ENCODE peak calls at places on chromosomes 7 and 10, in seven cellular contexts. One of them, this sample, is unnamed.

GRCh38 chr10:59517961-59518360 is 155.6 kb upstream of the FAM13C start:
- DNase-seq in AG20443: no peak
- DNase-seq in astrocyte of the spinal cord: no peak
- DNase-seq in type B pancreatic cell: no peak
- DNase-seq in activated gamma-delta T cell treated with Interleukin-2 at 50 U/mL for 16 hours: no peak
- DNase-seq in CD4-positive, alpha-beta T cell: no peak
- DNase-seq in HEK293T: no peak
- DNase-seq in this sample: no peak

GRCh38 chr7:2172311-2173183 is 60.2 kb downstream of the MAD1L1 start:
- DNase-seq in AG20443: no peak
- DNase-seq in astrocyte of the spinal cord: peak
- DNase-seq in type B pancreatic cell: no peak
- DNase-seq in activated gamma-delta T cell treated with Interleukin-2 at 50 U/mL for 16 hours: no peak
- DNase-seq in CD4-positive, alpha-beta T cell: no peak
- DNase-seq in HEK293T: no peak
- DNase-seq in this sample: peak

GRCh38 chr10:122019414-122019975 is 30.5 kb downstream of the TACC2 start:
- DNase-seq in AG20443: no peak
- DNase-seq in astrocyte of the spinal cord: no peak
- DNase-seq in type B pancreatic cell: no peak
- DNase-seq in activated gamma-delta T cell treated with Interleukin-2 at 50 U/mL for 16 hours: no peak
- DNase-seq in CD4-positive, alpha-beta T cell: no peak
- DNase-seq in HEK293T: peak
- DNase-seq in this sample: no peak

GRCh38 chr10:34936061-34936460 is 121.0 kb upstream of the PARD3 start:
- DNase-seq in AG20443: no peak
- DNase-seq in astrocyte of the spinal cord: no peak
- DNase-seq in type B pancreatic cell: no peak
- DNase-seq in activated gamma-delta T cell treated with Interleukin-2 at 50 U/mL for 16 hours: no peak
- DNase-seq in CD4-positive, alpha-beta T cell: no peak
- DNase-seq in HEK293T: no peak
- DNase-seq in this sample: no peak

GRCh38 chr7:114310344-114311118 is 104.1 kb upstream of the FOXP2 start:
- DNase-seq in AG20443: no peak
- DNase-seq in astrocyte of the spinal cord: no peak
- DNase-seq in type B pancreatic cell: no peak
- DNase-seq in activated gamma-delta T cell treated with Interleukin-2 at 50 U/mL for 16 hours: no peak
- DNase-seq in CD4-positive, alpha-beta T cell: no peak
- DNase-seq in HEK293T: no peak
- DNase-seq in this sample: no peak

GRCh38 chr7:86949779-86950260 is 109.6 kb downstream of the ELAPOR2 start:
- DNase-seq in AG20443: no peak
- DNase-seq in astrocyte of the spinal cord: no peak
- DNase-seq in type B pancreatic cell: no peak
- DNase-seq in activated gamma-delta T cell treated with Interleukin-2 at 50 U/mL for 16 hours: no peak
- DNase-seq in CD4-positive, alpha-beta T cell: no peak
- DNase-seq in HEK293T: no peak
- DNase-seq in this sample: no peak

GRCh38 chr10:71124921-71125748 is 87.2 kb upstream of the UNC5B start:
- DNase-seq in AG20443: peak
- DNase-seq in astrocyte of the spinal cord: no peak
- DNase-seq in type B pancreatic cell: no peak
- DNase-seq in activated gamma-delta T cell treated with Interleukin-2 at 50 U/mL for 16 hours: no peak
- DNase-seq in CD4-positive, alpha-beta T cell: no peak
- DNase-seq in HEK293T: no peak
- DNase-seq in this sample: no peak

GRCh38 chr7:43454936-43455518 is 127.9 kb upstream of the STK17A start:
- DNase-seq in AG20443: peak
- DNase-seq in astrocyte of the spinal cord: peak
- DNase-seq in type B pancreatic cell: no peak
- DNase-seq in activated gamma-delta T cell treated with Interleukin-2 at 50 U/mL for 16 hours: no peak
- DNase-seq in CD4-positive, alpha-beta T cell: no peak
- DNase-seq in HEK293T: peak
- DNase-seq in this sample: peak

GRCh38 chr10:96719205-96719604 is 1.1 kb downstream of the PIK3AP1 start:
- DNase-seq in AG20443: no peak
- DNase-seq in astrocyte of the spinal cord: no peak
- DNase-seq in type B pancreatic cell: no peak
- DNase-seq in activated gamma-delta T cell treated with Interleukin-2 at 50 U/mL for 16 hours: no peak
- DNase-seq in CD4-positive, alpha-beta T cell: no peak
- DNase-seq in HEK293T: no peak
- DNase-seq in this sample: no peak

GRCh38 chr10:121774404-121774803 is 153.4 kb downstream of the ATE1 start:
- DNase-seq in AG20443: no peak
- DNase-seq in astrocyte of the spinal cord: no peak
- DNase-seq in type B pancreatic cell: no peak
- DNase-seq in activated gamma-delta T cell treated with Interleukin-2 at 50 U/mL for 16 hours: no peak
- DNase-seq in CD4-positive, alpha-beta T cell: no peak
- DNase-seq in HEK293T: no peak
- DNase-seq in this sample: no peak